ENCODE peak calls at places on chromosomes 16 and 17, in seven cellular contexts. I is colonic mucosa, J is tibial nerve, E is fibroblast of mammary gland, S is H9, H is A673, G is GM10248. R is an unnamed sample.
A peak's percentile ranks its signal among the peaks of the same experiment; 100 is the strongest.

GRCh38 chr17:62680541-62681052 is 53.1 kb downstream of the MRC2 start:
- DNase-seq in H (no peak), J (no peak), S (peak; percentile 50), G (no peak), E (peak; percentile 60), I (no peak), R (no peak)

GRCh38 chr16:56369202-56369601 is 56.1 kb downstream of the AMFR start:
- DNase-seq in J (no peak), H (no peak), I (no peak), E (no peak), S (no peak), G (no peak), R (no peak)

GRCh38 chr17:42403150-42403549 is 14.9 kb upstream of the STAT3 start:
- DNase-seq in S (peak; percentile 78), H (peak; percentile 15), I (peak; percentile 47), E (no peak), G (peak; percentile 76), J (no peak), R (peak; percentile 82)

GRCh38 chr17:35752471-35752870 is 568 bp downstream of the GAS2L2 start:
- DNase-seq in G (no peak), I (no peak), E (no peak), H (no peak), S (no peak), J (no peak), R (no peak)

GRCh38 chr16:11064202-11064540 is 119.8 kb downstream of the CLEC16A start:
- DNase-seq in S (no peak), G (no peak), H (no peak), J (no peak), I (no peak), E (no peak), R (no peak)

GRCh38 chr17:8402921-8403536 is 5.4 kb upstream of the RNF222 start:
- DNase-seq in J (no peak), E (no peak), I (no peak), S (no peak), H (no peak), G (no peak), R (no peak)

GRCh38 chr17:35991075-35991474 is 4.5 kb upstream of the CCL14 start:
- DNase-seq in G (no peak), J (no peak), E (no peak), S (no peak), H (no peak), I (no peak), R (no peak)

GRCh38 chr17:38916771-38917170 is 8.6 kb upstream of the LASP1NB start:
- DNase-seq in H (no peak), S (no peak), E (no peak), I (no peak), G (no peak), J (no peak), R (no peak)

GRCh38 chr17:43416998-43417891 is 18.5 kb downstream of the ARL4D start:
- DNase-seq in I (peak; percentile 61), G (no peak), H (no peak), S (no peak), J (no peak), E (peak; percentile 69), R (no peak)

GRCh38 chr16:57747996-57748395 is 12.4 kb downstream of the KATNB1 start:
- DNase-seq in S (no peak), G (no peak), H (no peak), I (no peak), E (no peak), J (no peak), R (no peak)

GRCh38 chr17:60165223-60165622 is 15.4 kb downstream of the CA4 start:
- DNase-seq in G (no peak), J (no peak), S (no peak), H (no peak), E (no peak), I (no peak), R (peak; percentile 9)

GRCh38 chr17:57550671-57551315 is 194.3 kb downstream of the CCDC182 start:
- DNase-seq in S (no peak), H (no peak), I (no peak), J (no peak), E (no peak), G (no peak), R (no peak)

GRCh38 chr16:52852978-52853377 is 199.7 kb downstream of the CHD9NB start:
- DNase-seq in E (no peak), I (no peak), G (no peak), J (no peak), S (no peak), H (no peak), R (no peak)

GRCh38 chr17:64339516-64340475 is 50.9 kb downstream of the PECAM1 start:
- DNase-seq in G (no peak), H (no peak), J (no peak), S (no peak), E (peak; percentile 66), I (no peak), R (no peak)

GRCh38 chr17:61338874-61339478 is 60.7 kb upstream of the TBX2 start:
- DNase-seq in G (no peak), J (no peak), E (peak; percentile 90), S (no peak), H (no peak), I (no peak), R (no peak)

GRCh38 chr16:72897707-72898106 is 150.2 kb downstream of the ZFHX3 start:
- DNase-seq in J (no peak), E (no peak), H (no peak), I (no peak), G (no peak), S (no peak), R (no peak)

GRCh38 chr16:66913711-66914110 is 5.0 kb downstream of the CDH16 start:
- DNase-seq in G (no peak), J (no peak), I (no peak), E (no peak), S (no peak), H (no peak), R (no peak)

GRCh38 chr17:1625053-1625452 is 3.6 kb downstream of the SLC43A2 start:
- DNase-seq in G (no peak), I (no peak), E (no peak), S (no peak), H (no peak), J (no peak), R (no peak)

GRCh38 chr17:4739122-4740024 is at the start of the genes CXCL16 and ZMYND15:
- DNase-seq in H (peak; percentile 35), J (no peak), G (peak; percentile 87), E (peak; percentile 26), S (peak; percentile 59), I (peak; percentile 77), R (peak; percentile 88)

GRCh38 chr17:16419074-16419928 is 3.9 kb downstream of the TRPV2 start:
- DNase-seq in G (peak; percentile 57), E (peak; percentile 95), H (peak; percentile 59), S (no peak), J (no peak), I (no peak), R (peak; percentile 67)

GRCh38 chr17:67613961-67614360 is 103.8 kb upstream of the NOL11 start:
- DNase-seq in H (no peak), I (no peak), S (no peak), G (no peak), J (no peak), E (no peak), R (no peak)

GRCh38 chr17:83204230-83204725 is 124.9 kb downstream of the METRNL start:
- DNase-seq in H (no peak), E (no peak), I (no peak), S (no peak), J (peak; percentile 29), G (no peak), R (no peak)

GRCh38 chr16:165539-166374 is at the start of gene HBM:
- DNase-seq in J (no peak), G (no peak), E (no peak), H (no peak), S (no peak), I (no peak), R (no peak)

GRCh38 chr16:50881331-50881830 is 139.5 kb downstream of the CYLD start:
- DNase-seq in J (no peak), I (no peak), S (peak; percentile 17), H (no peak), G (no peak), E (no peak), R (no peak)

GRCh38 chr17:66747561-66748275 is 87.2 kb upstream of the CACNG5 start:
- DNase-seq in G (no peak), S (no peak), H (peak; percentile 37), E (peak; percentile 95), I (no peak), J (no peak), R (no peak)

DNA sequence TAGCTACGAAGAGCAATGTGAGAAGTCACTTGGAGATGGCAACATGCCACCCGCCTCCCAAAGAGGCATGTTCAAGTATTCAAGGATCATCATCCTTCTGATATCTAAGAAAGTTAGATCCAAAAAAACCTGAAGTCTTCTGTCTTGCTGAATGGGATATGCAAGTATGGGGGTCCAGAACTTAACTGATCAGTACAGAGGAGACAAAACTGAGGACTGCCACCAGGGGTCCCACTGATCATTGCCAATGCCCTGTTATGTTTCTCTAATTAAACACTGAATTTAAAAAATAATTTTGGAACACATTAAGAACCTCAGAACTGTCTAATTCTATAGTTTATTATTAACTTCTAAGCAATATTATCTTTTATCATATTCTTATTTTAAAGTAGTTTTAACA is 99.7 kb downstream of the CDH8 start:
- DNase-seq in G (no peak), H (peak; percentile 53), J (no peak), E (no peak), S (no peak), I (no peak), R (no peak)
- TF ChIP-seq CTCF in G (no peak), H (peak; percentile 81), J (no peak), E (no peak), S (peak; percentile 76), I (no peak), R (no peak)

DNA sequence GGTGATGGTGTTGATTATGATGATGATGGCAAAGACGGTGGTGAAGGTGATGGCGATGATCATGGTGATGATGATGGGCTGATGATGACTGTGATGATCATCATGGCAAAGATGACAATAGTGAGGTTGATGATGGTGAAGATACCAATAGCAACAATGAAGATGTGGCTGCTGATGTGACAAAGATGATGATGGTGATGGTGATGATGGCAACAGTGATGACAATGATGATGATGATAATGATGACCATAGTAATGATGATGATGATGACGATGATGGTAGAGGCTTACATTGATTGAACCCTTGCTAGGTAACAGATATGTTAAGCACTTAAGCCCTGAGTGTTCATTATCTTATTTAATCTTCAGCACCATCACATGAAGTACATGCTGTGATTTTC is 363.8 kb upstream of the HSBP1 start:
- DNase-seq in I (no peak), H (no peak), E (no peak), G (no peak), S (no peak), J (no peak), R (no peak)
- TF ChIP-seq CTCF in I (no peak), H (no peak), E (no peak), G (no peak), S (no peak), J (no peak), R (no peak)

GRCh38 chr17:40290629-40291296 is 3.1 kb downstream of the CDC6 start:
- DNase-seq in E (peak; percentile 93), S (no peak), J (peak; percentile 93), G (peak; percentile 52), I (peak; percentile 54), H (peak; percentile 64), R (peak; percentile 61)
- TF ChIP-seq CTCF in E (peak; percentile 80), S (peak; percentile 68), J (peak; percentile 73), G (peak; percentile 60), I (peak; percentile 57), H (peak; percentile 51), R (peak; percentile 66)

DNA sequence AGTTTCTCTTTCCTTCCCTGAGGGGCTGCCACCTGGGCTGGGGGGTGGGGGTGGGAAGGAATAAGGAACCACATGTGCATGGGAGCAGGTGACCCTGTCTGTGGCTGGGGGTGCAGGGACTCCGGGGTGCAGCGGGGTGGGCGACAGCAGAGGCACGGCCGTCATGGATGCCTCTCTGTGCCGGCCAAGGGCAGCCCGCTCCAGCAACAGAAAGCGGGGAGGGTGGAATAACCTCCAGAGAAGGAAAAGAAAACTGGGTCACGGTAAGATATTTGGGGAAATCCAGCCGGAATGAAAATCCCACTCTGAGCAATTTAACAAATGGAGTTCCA is 4.2 kb downstream of the NDUFAF8 start:
- DNase-seq in J (no peak), S (no peak), G (no peak), I (no peak), E (no peak), H (no peak), R (no peak)
- TF ChIP-seq CTCF in J (no peak), S (no peak), G (no peak), I (no peak), E (no peak), H (no peak), R (no peak)